ENCODE peak calls at places on chromosomes 1 and 21, in seven cellular contexts. F is fibroblast of lung, W is lower lobe of right lung, V is psoas muscle, Q is upper lobe of right lung, D is astrocyte, U is body of pancreas. B is an unnamed sample.

GRCh38 chr1:27144920-27145661 is 9.8 kb downstream of the SLC9A1 start:
- DNase-seq in F (peak; percentile 87), W (no peak), V (peak; percentile 62), Q (no peak), D (peak; percentile 82), U (no peak), B (peak; percentile 54)

GRCh38 chr1:4083171-4084052 is 183.3 kb upstream of the C1orf174 start:
- DNase-seq in F (no peak), W (no peak), V (no peak), Q (peak; percentile 37), D (no peak), U (no peak), B (no peak)

GRCh38 chr1:172443666-172444453 is at the start of gene PIGC:
- DNase-seq in F (peak; percentile 76), W (peak; percentile 95), V (peak; percentile 96), Q (peak; percentile 96), D (peak; percentile 64), U (peak; percentile 91), B (peak; percentile 60)

GRCh38 chr21:42002421-42002958 is 7.7 kb downstream of the ZBTB21 start:
- DNase-seq in F (peak; percentile 98), W (no peak), V (no peak), Q (no peak), D (peak; percentile 97), U (no peak), B (peak; percentile 86)

GRCh38 chr1:105172803-105173202 is 1423.1 kb downstream of the AMY1C start:
- DNase-seq in F (no peak), W (no peak), V (no peak), Q (no peak), D (no peak), U (no peak), B (no peak)

GRCh38 chr1:100141192-100141591 is 8.2 kb downstream of the TRMT13 start:
- DNase-seq in F (no peak), W (no peak), V (no peak), Q (no peak), D (no peak), U (no peak), B (no peak)

GRCh38 chr1:15276691-15277090 is 29.7 kb downstream of the FHAD1 start:
- DNase-seq in F (no peak), W (no peak), V (no peak), Q (no peak), D (no peak), U (no peak), B (no peak)

GRCh38 chr1:32272557-32273388 is 19.1 kb upstream of the HDAC1 start:
- DNase-seq in F (no peak), W (no peak), V (no peak), Q (no peak), D (no peak), U (no peak), B (no peak)

GRCh38 chr1:39104158-39105060 is 78.3 kb downstream of the NDUFS5 start:
- DNase-seq in F (no peak), W (peak; percentile 55), V (peak; percentile 59), Q (no peak), D (no peak), U (peak; percentile 45), B (no peak)

GRCh38 chr1:182206628-182207239 is 145.2 kb upstream of the ZNF648 start:
- DNase-seq in F (no peak), W (no peak), V (peak; percentile 89), Q (no peak), D (no peak), U (peak; percentile 25), B (no peak)

GRCh38 chr1:85228952-85229351 is 28.1 kb upstream of the SYDE2 start:
- DNase-seq in F (no peak), W (no peak), V (no peak), Q (no peak), D (no peak), U (no peak), B (no peak)

GRCh38 chr1:40044065-40044575 is 3.6 kb downstream of the CAP1 start:
- DNase-seq in F (no peak), W (no peak), V (no peak), Q (no peak), D (no peak), U (no peak), B (no peak)

GRCh38 chr1:21619041-21619947 is 49.9 kb downstream of the RAP1GAP start:
- DNase-seq in F (no peak), W (no peak), V (no peak), Q (no peak), D (no peak), U (peak; percentile 55), B (no peak)

GRCh38 chr21:33383056-33383888 is 19.9 kb upstream of the IFNGR2 start:
- DNase-seq in F (peak; percentile 83), W (peak; percentile 74), V (peak; percentile 65), Q (peak; percentile 77), D (peak; percentile 80), U (peak; percentile 50), B (no peak)

GRCh38 chr21:20971296-20971921 is 26.8 kb upstream of the NCAM2 start:
- DNase-seq in F (peak; percentile 56), W (no peak), V (peak; percentile 56), Q (no peak), D (peak; percentile 39), U (peak; percentile 16), B (peak; percentile 2)

GRCh38 chr1:9505142-9505541 is 34.1 kb upstream of the SLC25A33 start:
- DNase-seq in F (no peak), W (no peak), V (no peak), Q (no peak), D (no peak), U (no peak), B (no peak)

GRCh38 chr1:43525995-43526394 is 4.7 kb upstream of the PTPRF start:
- DNase-seq in F (peak; percentile 73), W (no peak), V (no peak), Q (peak; percentile 33), D (peak; percentile 63), U (no peak), B (no peak)
- H3K27ac ChIP-seq in F (no peak overlapping the region), W (no peak overlapping the region), V (no peak overlapping the region), Q (no peak overlapping the region), D (no peak overlapping the region), U (no peak overlapping the region), B (no peak overlapping the region)

DNA sequence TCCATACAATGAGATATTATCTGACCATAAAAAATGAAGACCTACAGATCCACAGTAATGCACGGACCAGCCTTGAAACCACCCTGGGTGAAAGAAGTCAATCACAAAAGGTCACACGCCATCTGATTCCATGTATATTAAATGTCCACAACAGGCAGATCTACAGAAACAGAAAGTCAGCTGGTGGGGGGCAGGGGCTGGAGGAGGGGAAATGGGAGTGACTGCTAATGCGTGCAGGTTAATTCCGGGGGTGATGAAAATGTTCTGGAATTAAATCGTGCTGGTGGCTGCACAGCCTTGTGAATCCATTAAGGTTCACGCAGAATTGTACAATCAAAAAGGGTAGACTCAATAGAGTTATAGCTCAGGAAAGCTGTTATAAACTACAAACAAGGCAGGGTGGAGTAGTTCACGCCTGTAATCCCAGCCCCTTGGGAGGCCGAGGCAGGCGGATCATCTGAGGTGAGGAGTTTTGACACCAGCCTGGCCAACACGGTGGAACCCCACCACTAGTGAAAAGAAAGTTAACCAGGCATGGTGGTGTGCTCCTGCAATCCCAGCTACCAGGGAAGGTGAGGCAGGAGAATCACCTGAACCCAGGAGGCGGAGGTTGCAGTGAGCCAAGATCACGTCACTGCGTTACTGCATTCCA is 32.3 kb downstream of the ACOT7 start:
- DNase-seq in F (no peak), W (no peak), V (no peak), Q (no peak), D (no peak), U (no peak), B (no peak)
- H3K27ac ChIP-seq in F (no peak overlapping the region), W (no peak overlapping the region), V (no peak overlapping the region), Q (no peak overlapping the region), D (no peak overlapping the region), U (no peak overlapping the region), B (no peak overlapping the region)

DNA sequence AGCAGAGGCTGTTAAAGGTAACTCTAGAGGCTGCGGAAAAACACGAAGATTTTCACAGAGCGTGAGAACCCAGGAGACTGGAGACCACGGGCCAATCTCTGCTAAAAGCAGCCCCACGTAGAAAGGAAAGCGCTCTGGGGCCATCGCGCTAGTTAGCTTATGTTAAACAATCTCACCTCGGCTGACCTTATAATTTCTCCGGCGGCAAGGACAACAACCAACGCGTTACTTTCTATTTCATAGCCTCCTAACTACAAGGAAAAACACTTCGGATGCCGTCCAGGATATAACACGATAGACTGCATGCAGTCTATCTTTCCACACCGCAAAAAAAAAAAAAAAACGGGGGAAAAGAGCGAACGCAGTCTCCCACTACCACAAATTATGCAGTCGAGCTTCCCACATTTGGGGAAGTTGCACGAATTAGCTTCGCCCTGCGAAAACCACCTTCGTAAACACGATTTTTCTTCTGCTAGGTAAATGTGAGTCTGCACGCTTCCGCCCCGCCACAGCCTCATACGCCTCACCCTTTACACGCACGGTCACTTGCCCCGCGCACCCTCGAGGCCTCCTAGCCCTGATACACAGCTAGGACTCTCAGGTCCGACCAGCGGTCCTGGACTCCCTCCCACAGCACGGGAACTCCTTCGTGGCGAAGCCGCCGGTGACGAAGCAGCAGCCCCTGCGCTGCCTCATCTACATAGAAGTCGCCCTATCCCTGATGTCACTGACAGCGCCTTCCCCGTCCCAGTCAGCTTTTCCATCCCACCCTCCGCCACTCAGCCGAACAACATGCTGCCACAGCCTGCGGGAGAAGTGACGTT is 87.8 kb downstream of the PRKAB2 start:
- DNase-seq in F (peak; percentile 92), W (peak; percentile 60), V (peak; percentile 76), Q (no peak), D (peak; percentile 88), U (peak; percentile 50), B (peak; percentile 46)
- H3K27ac ChIP-seq in F (peak overlapping the region; percentile 71), W (peak overlapping the region; percentile 77), V (no peak overlapping the region), Q (peak overlapping the region; percentile 81), D (peak overlapping the region; percentile 97), U (no peak overlapping the region), B (no peak overlapping the region)

GRCh38 chr21:46316708-46317324 is 6.9 kb downstream of the C21orf58 start:
- DNase-seq in F (no peak), W (no peak), V (no peak), Q (no peak), D (no peak), U (no peak), B (no peak)

GRCh38 chr21:46318464-46318845 is 5.2 kb downstream of the C21orf58 start:
- DNase-seq in F (no peak), W (no peak), V (no peak), Q (no peak), D (no peak), U (no peak), B (no peak)

GRCh38 chr21:46319192-46319591 is 4.5 kb downstream of the C21orf58 start:
- DNase-seq in F (no peak), W (no peak), V (no peak), Q (no peak), D (no peak), U (no peak), B (no peak)

GRCh38 chr21:46320331-46320801 is 3.3 kb downstream of the C21orf58 start:
- DNase-seq in F (no peak), W (no peak), V (no peak), Q (no peak), D (no peak), U (no peak), B (no peak)

DNA sequence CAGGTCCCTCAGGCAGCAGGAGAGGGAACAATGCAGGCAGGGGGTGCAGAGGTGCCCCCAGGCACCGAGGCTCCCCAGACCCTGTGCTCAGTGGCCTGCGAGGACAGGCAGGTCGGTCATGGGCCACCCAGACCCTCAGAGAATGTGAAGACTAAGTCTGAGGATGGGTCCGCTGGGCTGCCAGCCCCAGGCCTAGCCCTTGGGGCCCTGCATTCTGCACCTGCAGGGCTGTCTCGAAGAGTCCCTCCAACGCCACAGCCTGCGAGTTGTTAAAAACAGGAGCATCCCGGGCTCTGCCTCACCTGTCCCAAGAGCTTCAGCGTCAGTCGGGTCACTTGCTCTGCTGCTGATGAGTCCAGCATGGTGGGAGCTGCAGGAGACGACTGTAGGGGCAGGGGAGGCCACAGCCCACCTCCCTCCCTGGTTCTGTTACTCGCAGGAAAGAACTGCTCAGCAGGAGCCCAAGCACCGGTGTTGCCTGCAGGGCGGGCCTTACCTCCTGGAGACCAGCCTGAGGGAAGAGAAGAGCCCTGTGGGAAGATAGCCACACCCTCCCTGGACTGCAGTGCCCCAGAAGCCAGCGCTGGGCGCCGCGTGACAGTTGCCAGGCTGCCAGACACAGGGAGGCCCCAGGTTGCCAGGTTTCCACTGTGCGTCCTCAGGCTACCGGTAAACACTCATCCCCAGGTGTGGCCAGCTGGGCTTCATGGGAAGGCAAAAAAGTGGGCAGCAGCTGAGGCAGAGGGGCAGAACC is 5.8 kb downstream of the C21orf58 start:
- DNase-seq in F (no peak), W (no peak), V (no peak), Q (no peak), D (no peak), U (peak; percentile 57), B (no peak)
- H3K27ac ChIP-seq in F (no peak overlapping the region), W (no peak overlapping the region), V (no peak overlapping the region), Q (no peak overlapping the region), D (no peak overlapping the region), U (no peak overlapping the region), B (no peak overlapping the region)

B was measured in AG04450.